ENCODE peak calls at places on chromosomes 7 and 10, in eight cellular contexts. A, J, K, F, D, B, R and G are unnamed samples.

GRCh38 chr10:24762161-24762924 is 38.7 kb upstream of the ARHGAP21 start:
- DNase-seq in A (no peak), J (no peak), K (no peak), F (peak), D (no peak), B (peak), R (no peak), G (no peak)

GRCh38 chr7:90629306-90629918 is 33.3 kb downstream of the CDK14 start:
- DNase-seq in A (no peak), J (peak), K (no peak), F (peak), D (no peak), B (peak), R (no peak), G (peak)

GRCh38 chr10:118218562-118218961 is 123.6 kb downstream of the FAM204A start:
- DNase-seq in A (no peak), J (no peak), K (no peak), F (no peak), D (no peak), B (no peak), R (no peak), G (no peak)

GRCh38 chr10:79045566-79046175 is 23.1 kb upstream of the ZMIZ1 start:
- DNase-seq in A (peak), J (no peak), K (no peak), F (no peak), D (no peak), B (no peak), R (no peak), G (no peak)

GRCh38 chr10:45235823-45236222 is 79.6 kb downstream of the OR13A1 start:
- DNase-seq in A (no peak), J (no peak), K (no peak), F (peak), D (no peak), B (peak), R (no peak), G (no peak)

GRCh38 chr10:103666109-103666508 is 172.6 kb downstream of the NEURL1 start:
- DNase-seq in A (no peak), J (peak), K (no peak), F (peak), D (no peak), B (no peak), R (no peak), G (peak)

GRCh38 chr10:131896403-131896802 is 4.4 kb upstream of the PPP2R2D start:
- DNase-seq in A (no peak), J (no peak), K (no peak), F (no peak), D (no peak), B (no peak), R (no peak), G (no peak)

GRCh38 chr7:27727058-27727457 is 12.9 kb upstream of the TAX1BP1 start:
- DNase-seq in A (no peak), J (no peak), K (no peak), F (no peak), D (no peak), B (no peak), R (no peak), G (no peak)

GRCh38 chr10:102113261-102113955 is 6.8 kb downstream of the LDB1 start:
- DNase-seq in A (no peak), J (no peak), K (no peak), F (no peak), D (no peak), B (no peak), R (no peak), G (no peak)

GRCh38 chr7:774161-775109 is 47.4 kb upstream of the PRKAR1B start:
- DNase-seq in A (no peak), J (peak), K (peak), F (peak), D (no peak), B (peak), R (no peak), G (peak)

GRCh38 chr7:151025924-151026671 is 1.8 kb upstream of the ATG9B start:
- DNase-seq in A (no peak), J (no peak), K (no peak), F (peak), D (no peak), B (peak), R (no peak), G (no peak)

GRCh38 chr10:117163061-117163953 is 25.2 kb upstream of the VAX1 start:
- DNase-seq in A (no peak), J (peak), K (no peak), F (no peak), D (no peak), B (no peak), R (no peak), G (no peak)

GRCh38 chr7:29884399-29885272 is 78.3 kb downstream of the WIPF3 start:
- DNase-seq in A (no peak), J (no peak), K (peak), F (no peak), D (no peak), B (no peak), R (no peak), G (no peak)

GRCh38 chr10:16986082-16986405 is 143.6 kb downstream of the CUBN start:
- DNase-seq in A (no peak), J (no peak), K (no peak), F (no peak), D (no peak), B (no peak), R (no peak), G (no peak)

GRCh38 chr10:122010405-122011050 is 21.6 kb downstream of the TACC2 start:
- DNase-seq in A (no peak), J (no peak), K (no peak), F (peak), D (no peak), B (no peak), R (no peak), G (no peak)

GRCh38 chr10:124043310-124044142 is 49.9 kb downstream of the CHST15 start:
- DNase-seq in A (no peak), J (no peak), K (peak), F (no peak), D (no peak), B (peak), R (no peak), G (peak)

GRCh38 chr10:122373713-122374112 is 795 bp upstream of the PLEKHA1 start:
- DNase-seq in A (no peak), J (peak), K (peak), F (peak), D (no peak), B (peak), R (no peak), G (no peak)

GRCh38 chr10:5582736-5583135 is 58.0 kb downstream of the CALML3 start:
- DNase-seq in A (no peak), J (no peak), K (no peak), F (no peak), D (no peak), B (no peak), R (no peak), G (peak)

GRCh38 chr10:3389093-3389492 is 216.5 kb upstream of the PITRM1 start:
- DNase-seq in A (no peak), J (no peak), K (no peak), F (no peak), D (no peak), B (no peak), R (no peak), G (no peak)

GRCh38 chr7:140635345-140635744 is 5.3 kb downstream of the DENND2A start:
- DNase-seq in A (no peak), J (no peak), K (no peak), F (no peak), D (no peak), B (no peak), R (no peak), G (no peak)

GRCh38 chr7:70790215-70791073 is 341.5 kb upstream of the GALNT17 start:
- DNase-seq in A (no peak), J (no peak), K (no peak), F (no peak), D (no peak), B (no peak), R (no peak), G (no peak)

GRCh38 chr10:60335708-60336107 is 54.0 kb downstream of the ANK3 start:
- DNase-seq in A (no peak), J (no peak), K (no peak), F (peak), D (no peak), B (no peak), R (no peak), G (peak)

GRCh38 chr7:104976966-104977636 is 36.9 kb upstream of the KMT2E start:
- DNase-seq in A (no peak), J (no peak), K (no peak), F (no peak), D (no peak), B (no peak), R (no peak), G (no peak)

GRCh38 chr7:65453631-65454030 is 80.0 kb downstream of the ZNF92 start:
- DNase-seq in A (no peak), J (no peak), K (no peak), F (no peak), D (no peak), B (no peak), R (no peak), G (no peak)

GRCh38 chr7:47489624-47490023 is 92.3 kb downstream of the TNS3 start:
- DNase-seq in A (peak), J (no peak), K (no peak), F (no peak), D (no peak), B (no peak), R (no peak), G (no peak)

GRCh38 chr10:91700788-91701444 is 68.0 kb upstream of the PPP1R3C start:
- DNase-seq in A (no peak), J (no peak), K (no peak), F (peak), D (no peak), B (peak), R (no peak), G (no peak)

GRCh38 chr7:148872198-148872597 is 11.9 kb downstream of the EZH2 start:
- DNase-seq in A (no peak), J (no peak), K (no peak), F (no peak), D (no peak), B (no peak), R (no peak), G (no peak)

GRCh38 chr10:121608669-121609190 is 10.5 kb upstream of the FGFR2 start:
- DNase-seq in A (peak), J (peak), K (peak), F (no peak), D (no peak), B (no peak), R (no peak), G (peak)

GRCh38 chr10:44263771-44264170 is 121.1 kb downstream of the CXCL12 start:
- DNase-seq in A (no peak), J (no peak), K (no peak), F (no peak), D (no peak), B (no peak), R (no peak), G (no peak)

GRCh38 chr7:100825760-100826545 is 1.4 kb downstream of the EPHB4 start:
- DNase-seq in A (no peak), J (no peak), K (no peak), F (peak), D (no peak), B (peak), R (no peak), G (no peak)

GRCh38 chr7:96188623-96188991 is 133.3 kb downstream of the SLC25A13 start:
- DNase-seq in A (no peak), J (no peak), K (no peak), F (no peak), D (no peak), B (no peak), R (no peak), G (no peak)

GRCh38 chr7:74365320-74366022 is 76.3 kb downstream of the CLIP2 start:
- DNase-seq in A (peak), J (peak), K (peak), F (peak), D (no peak), B (peak), R (no peak), G (no peak)

GRCh38 chr7:16428672-16429071 is 7.3 kb upstream of the CRPPA start:
- DNase-seq in A (no peak), J (no peak), K (peak), F (peak), D (no peak), B (peak), R (no peak), G (no peak)

GRCh38 chr10:123257904-123258303 is 103.7 kb downstream of the BUB3 start:
- DNase-seq in A (no peak), J (no peak), K (no peak), F (no peak), D (no peak), B (no peak), R (no peak), G (no peak)

GRCh38 chr7:7909376-7909775 is 59.2 kb upstream of the GLCCI1 start:
- DNase-seq in A (no peak), J (no peak), K (no peak), F (peak), D (no peak), B (no peak), R (no peak), G (no peak)

GRCh38 chr7:6496842-6497636 is 49.3 kb upstream of the DAGLB start:
- DNase-seq in A (no peak), J (no peak), K (no peak), F (no peak), D (no peak), B (no peak), R (no peak), G (no peak)

GRCh38 chr7:6486438-6487183 is 38.9 kb upstream of the DAGLB start:
- DNase-seq in A (no peak), J (no peak), K (no peak), F (no peak), D (no peak), B (no peak), R (no peak), G (no peak)

GRCh38 chr7:22730921-22731654 is 4.1 kb downstream of the IL6 start:
- DNase-seq in A (no peak), J (no peak), K (no peak), F (peak), D (no peak), B (peak), R (peak), G (no peak)
- H3K4me3 ChIP-seq in A (peak), J (no peak), K (no peak), F (no peak), D (peak), B (peak), R (no peak), G (no peak)

GRCh38 chr10:70053896-70054641 is 1.4 kb downstream of the MACROH2A2 start:
- DNase-seq in A (peak), J (peak), K (peak), F (peak), D (no peak), B (no peak), R (no peak), G (no peak)
- TF ChIP-seq CTCF in A (no peak), J (peak), K (no peak), F (no peak), D (no peak), B (peak), R (peak), G (peak)

GRCh38 chr7:128271471-128272454 is 30.7 kb downstream of the LEP start:
- DNase-seq in A (no peak), J (no peak), K (no peak), F (no peak), D (peak), B (no peak), R (no peak), G (no peak)
- H3K4me3 ChIP-seq in A (peak), J (no peak), K (peak), F (peak), D (peak), B (peak), R (peak), G (no peak)

GRCh38 chr7:48760528-48761265 is 163.7 kb upstream of the CDC14C start:
- DNase-seq in A (no peak), J (no peak), K (no peak), F (peak), D (no peak), B (peak), R (peak), G (no peak)
- TF ChIP-seq CTCF in A (no peak), J (no peak), K (no peak), F (no peak), D (no peak), B (no peak), R (no peak), G (no peak)

GRCh38 chr10:96667401-96667800 is 52.9 kb downstream of the PIK3AP1 start:
- DNase-seq in A (no peak), J (no peak), K (no peak), F (no peak), D (no peak), B (peak), R (no peak), G (no peak)

GRCh38 chr10:96663794-96664193 is 56.5 kb downstream of the PIK3AP1 start:
- DNase-seq in A (no peak), J (no peak), K (no peak), F (no peak), D (no peak), B (no peak), R (no peak), G (no peak)

GRCh38 chr10:96664563-96664962 is 55.8 kb downstream of the PIK3AP1 start:
- DNase-seq in A (no peak), J (no peak), K (no peak), F (no peak), D (no peak), B (no peak), R (no peak), G (peak)

GRCh38 chr10:96665306-96665705 is 55.0 kb downstream of the PIK3AP1 start:
- DNase-seq in A (no peak), J (no peak), K (no peak), F (peak), D (no peak), B (peak), R (no peak), G (no peak)

DNA sequence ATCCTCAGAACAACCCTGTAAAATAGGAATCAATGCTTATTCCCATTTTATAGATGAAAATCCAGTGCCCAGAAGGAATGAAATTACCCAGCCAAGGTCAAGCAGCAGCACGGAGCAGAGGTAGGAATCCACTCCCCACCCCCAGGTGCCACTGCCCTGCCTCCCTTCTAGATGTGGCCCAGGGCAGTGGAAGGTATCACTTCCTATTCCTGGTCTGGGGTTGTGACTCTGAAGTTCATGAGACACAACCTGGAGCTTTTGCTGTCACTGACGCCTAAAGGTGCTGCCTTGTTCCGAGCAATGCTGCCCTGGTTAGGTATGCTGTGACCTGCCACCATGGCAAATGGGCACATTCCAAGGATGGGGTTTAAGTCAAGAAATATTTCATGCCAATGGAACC is 53.6 kb downstream of the PIK3AP1 start:
- DNase-seq in A (no peak), J (no peak), K (no peak), F (no peak), D (no peak), B (no peak), R (no peak), G (peak)
- H3K4me3 ChIP-seq in A (no peak), J (no peak), K (no peak), F (no peak), D (no peak), B (no peak), R (no peak), G (no peak)

DNA sequence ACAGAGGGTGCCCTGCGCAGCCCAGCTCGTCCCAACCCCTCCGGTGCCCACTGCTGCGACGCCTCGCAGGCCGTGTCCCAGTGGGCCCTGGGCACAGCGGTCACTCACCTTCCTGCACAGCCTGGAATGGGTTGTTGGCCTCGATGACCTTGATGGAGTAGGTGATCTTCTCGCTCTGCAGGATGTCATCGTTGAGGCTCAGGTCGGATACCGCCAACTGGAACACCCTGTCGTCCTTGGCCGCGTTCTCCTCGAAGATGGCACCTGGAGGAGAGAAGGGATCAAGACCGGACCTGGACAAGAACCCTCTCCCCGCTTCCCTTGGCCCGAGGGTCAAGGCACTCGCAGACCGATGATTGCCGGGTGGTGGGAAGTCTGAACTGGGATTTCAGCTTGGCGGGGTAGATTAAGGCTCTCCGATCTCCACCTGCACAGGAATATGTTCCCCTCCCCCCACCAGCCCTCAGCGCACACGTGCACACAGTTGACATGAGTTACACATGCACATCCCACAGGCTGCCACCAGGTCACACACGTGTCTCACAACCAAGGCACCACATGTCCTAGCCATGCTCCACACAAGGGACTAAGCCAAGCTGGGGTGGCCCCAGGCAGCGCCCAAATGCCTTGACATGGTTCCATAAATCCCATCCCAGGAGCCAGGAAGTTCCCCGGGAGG is 2.6 kb downstream of the GRID1 start:
- DNase-seq in A (peak), J (no peak), K (no peak), F (no peak), D (no peak), B (no peak), R (no peak), G (no peak)
- TF ChIP-seq CTCF in A (no peak), J (no peak), K (no peak), F (no peak), D (no peak), B (no peak), R (no peak), G (no peak)

GRCh38 chr10:22335204-22335956 is 9.9 kb upstream of the SPAG6 start:
- DNase-seq in A (peak), J (peak), K (peak), F (peak), D (peak), B (peak), R (no peak), G (peak)
- H3K4me3 ChIP-seq in A (peak), J (peak), K (peak), F (peak), D (peak), B (peak), R (peak), G (peak)